ENCODE peak calls at places on chromosomes 13 and 19, in ten cellular contexts. Q, G, K, W, C, P, T, A, H and I are unnamed samples.

GRCh38 chr19:1327125-1327524 is 41.5 kb downstream of the EFNA2 start:
- DNase-seq in Q (no peak), G (no peak), K (no peak), W (no peak), C (no peak), P (no peak), T (no peak), A (no peak), H (no peak), I (no peak)

GRCh38 chr19:4654437-4655361 is 15.4 kb downstream of the TNFAIP8L1 start:
- DNase-seq in Q (no peak), G (no peak), K (no peak), W (no peak), C (no peak), P (no peak), T (no peak), A (no peak), H (no peak), I (no peak)

GRCh38 chr19:11673608-11674041 is 65.1 kb downstream of the ZNF823 start:
- DNase-seq in Q (no peak), G (no peak), K (no peak), W (peak; percentile 36), C (no peak), P (no peak), T (no peak), A (no peak), H (no peak), I (peak; percentile 24)

GRCh38 chr13:43802511-43802910 is 15.7 kb upstream of the ENOX1 start:
- DNase-seq in Q (no peak), G (no peak), K (no peak), W (no peak), C (no peak), P (no peak), T (no peak), A (no peak), H (no peak), I (no peak)

GRCh38 chr19:35793381-35794165 is 18.2 kb downstream of the ARHGAP33 start:
- DNase-seq in Q (no peak), G (no peak), K (no peak), W (no peak), C (no peak), P (no peak), T (no peak), A (no peak), H (no peak), I (no peak)

GRCh38 chr19:50858896-50859295 is 4.2 kb downstream of the KLK3 start:
- DNase-seq in Q (peak; percentile 77), G (no peak), K (no peak), W (no peak), C (no peak), P (no peak), T (no peak), A (no peak), H (no peak), I (no peak)

GRCh38 chr13:72686766-72687165 is 40.7 kb downstream of the MZT1 start:
- DNase-seq in Q (no peak), G (no peak), K (no peak), W (no peak), C (no peak), P (no peak), T (no peak), A (no peak), H (no peak), I (no peak)

GRCh38 chr19:34475026-34475974 is 6.3 kb upstream of the WTIP start:
- DNase-seq in Q (no peak), G (peak; percentile 21), K (no peak), W (peak; percentile 71), C (no peak), P (no peak), T (no peak), A (no peak), H (no peak), I (peak; percentile 44)

GRCh38 chr19:55440411-55441105 is 2.5 kb downstream of the SHISA7 start:
- DNase-seq in Q (no peak), G (no peak), K (no peak), W (no peak), C (no peak), P (no peak), T (no peak), A (no peak), H (no peak), I (no peak)

GRCh38 chr13:114096811-114097503 is 35.5 kb downstream of the RASA3 start:
- DNase-seq in Q (no peak), G (no peak), K (no peak), W (no peak), C (no peak), P (no peak), T (no peak), A (no peak), H (no peak), I (no peak)

GRCh38 chr19:29777916-29778315 is 33.9 kb upstream of the CCNE1 start:
- DNase-seq in Q (no peak), G (no peak), K (no peak), W (no peak), C (no peak), P (no peak), T (no peak), A (no peak), H (no peak), I (no peak)

GRCh38 chr13:38429916-38430315 is 80.3 kb downstream of the UFM1 start:
- DNase-seq in Q (no peak), G (no peak), K (no peak), W (no peak), C (no peak), P (no peak), T (no peak), A (no peak), H (no peak), I (no peak)

GRCh38 chr19:4889034-4889825 is 13.5 kb downstream of the ARRDC5 start:
- DNase-seq in Q (no peak), G (no peak), K (no peak), W (peak; percentile 85), C (no peak), P (no peak), T (no peak), A (no peak), H (no peak), I (no peak)

GRCh38 chr13:50038266-50038665 is 23.0 kb downstream of the KCNRG start:
- DNase-seq in Q (no peak), G (no peak), K (no peak), W (no peak), C (no peak), P (no peak), T (no peak), A (no peak), H (no peak), I (no peak)

GRCh38 chr19:46611791-46612190 is 10.7 kb downstream of the CALM3 start:
- DNase-seq in Q (no peak), G (no peak), K (peak; percentile 41), W (no peak), C (no peak), P (no peak), T (no peak), A (no peak), H (no peak), I (no peak)

GRCh38 chr19:49488863-49489537 is 1.6 kb downstream of the RPL13A start:
- DNase-seq in Q (no peak), G (no peak), K (no peak), W (no peak), C (no peak), P (no peak), T (no peak), A (no peak), H (no peak), I (no peak)

GRCh38 chr13:114001331-114002008 is 27.6 kb upstream of the C13orf46 start:
- DNase-seq in Q (no peak), G (no peak), K (peak; percentile 88), W (no peak), C (no peak), P (no peak), T (no peak), A (no peak), H (no peak), I (no peak)

GRCh38 chr13:23671902-23672301 is 101.7 kb downstream of the TNFRSF19 start:
- DNase-seq in Q (no peak), G (no peak), K (no peak), W (no peak), C (no peak), P (no peak), T (no peak), A (no peak), H (no peak), I (no peak)

GRCh38 chr13:33032037-33032625 is 15.9 kb downstream of the KL start:
- DNase-seq in Q (no peak), G (no peak), K (no peak), W (no peak), C (no peak), P (no peak), T (no peak), A (no peak), H (no peak), I (no peak)

GRCh38 chr13:32007494-32007893 is 24.1 kb upstream of the FRY start:
- DNase-seq in Q (no peak), G (no peak), K (no peak), W (no peak), C (no peak), P (no peak), T (no peak), A (no peak), H (no peak), I (no peak)

GRCh38 chr19:30968210-30968609 is 381.0 kb downstream of the TSHZ3 start:
- DNase-seq in Q (no peak), G (no peak), K (no peak), W (peak; percentile 16), C (no peak), P (no peak), T (no peak), A (no peak), H (no peak), I (no peak)

GRCh38 chr19:18086590-18087138 is at the start of gene IL12RB1:
- DNase-seq in Q (no peak), G (peak; percentile 85), K (no peak), W (peak; percentile 26), C (peak; percentile 28), P (no peak), T (peak; percentile 39), A (no peak), H (no peak), I (no peak)

GRCh38 chr19:49761625-49762311 is 1.3 kb downstream of the TSKS start:
- DNase-seq in Q (no peak), G (no peak), K (no peak), W (no peak), C (no peak), P (no peak), T (no peak), A (no peak), H (no peak), I (no peak)